ENCODE peak calls at places on chromosomes 5 and 9, in six cellular contexts. H is gastrocnemius medialis; S is MCF 10A; P is cardiac muscle cell; D is CD4-positive, alpha-beta T cell; G is transverse colon. N is an unnamed sample.
A peak's percentile ranks its signal among the peaks of the same experiment; 100 is the strongest.

GRCh38 chr9:23088932-23089364 is 642.3 kb downstream of the DMRTA1 start:
- DNase-seq in G (no peak), S (peak; percentile 0), P (peak; percentile 51), H (no peak), D (no peak), N (no peak)

GRCh38 chr5:78808818-78809217 is 160.2 kb upstream of the LHFPL2 start:
- DNase-seq in P (no peak), S (no peak), G (no peak), D (no peak), H (no peak), N (no peak)

GRCh38 chr5:39578887-39579497 is 154.2 kb upstream of the DAB2 start:
- DNase-seq in D (no peak), P (peak; percentile 10), G (no peak), S (peak; percentile 13), H (no peak), N (no peak)

GRCh38 chr9:34650816-34651215 is 1.2 kb upstream of the IL11RA start:
- DNase-seq in H (no peak), S (no peak), D (no peak), P (no peak), G (no peak), N (no peak)

GRCh38 chr9:23822331-23823169 is 3.5 kb downstream of the ELAVL2 start:
- DNase-seq in H (no peak), G (no peak), P (no peak), D (no peak), S (no peak), N (no peak)

GRCh38 chr5:175670358-175670757 is 12.5 kb downstream of the HRH2 start:
- DNase-seq in S (no peak), H (no peak), D (no peak), G (no peak), P (no peak), N (no peak)

GRCh38 chr9:93911871-93912554 is 43.1 kb downstream of the BARX1 start:
- DNase-seq in S (no peak), G (no peak), D (no peak), P (peak; percentile 71), H (no peak), N (no peak)

GRCh38 chr5:139246394-139246793 is 47.1 kb upstream of the MATR3 start:
- DNase-seq in D (peak; percentile 4), G (no peak), P (no peak), H (no peak), S (peak; percentile 77), N (no peak)

GRCh38 chr5:107812570-107813141 is 141.9 kb upstream of the EFNA5 start:
- DNase-seq in H (no peak), D (no peak), G (no peak), P (peak; percentile 7), S (peak; percentile 13), N (no peak)

GRCh38 chr5:95861221-95861857 is 38.8 kb upstream of the GLRX start:
- DNase-seq in G (peak; percentile 53), P (peak; percentile 30), S (peak; percentile 98), D (no peak), H (peak; percentile 93), N (no peak)

GRCh38 chr5:4553968-4554367 is 586.2 kb upstream of the ADAMTS16 start:
- DNase-seq in P (peak; percentile 48), D (no peak), G (no peak), S (no peak), H (no peak), N (no peak)

GRCh38 chr5:179668404-179668803 is 12.4 kb downstream of the CBY3 start:
- DNase-seq in H (no peak), P (peak; percentile 57), G (peak; percentile 19), S (peak; percentile 65), D (peak; percentile 31), N (no peak)

GRCh38 chr5:100595152-100595811 is 60.1 kb downstream of the FAM174A start:
- DNase-seq in G (peak; percentile 12), P (no peak), D (no peak), S (peak; percentile 82), H (peak; percentile 53), N (no peak)

GRCh38 chr5:128052764-128053163 is 30.8 kb upstream of the SLC12A2 start:
- DNase-seq in D (no peak), P (no peak), S (no peak), H (no peak), G (no peak), N (no peak)

GRCh38 chr9:97307091-97307490 is 368 bp upstream of the CCDC180 start:
- DNase-seq in D (no peak), P (peak; percentile 63), G (peak; percentile 65), H (peak; percentile 22), S (no peak), N (no peak)

GRCh38 chr5:89279458-89280036 is 396.6 kb upstream of the MEF2C start:
- DNase-seq in H (no peak), D (no peak), P (peak; percentile 10), S (no peak), G (no peak), N (no peak)

GRCh38 chr5:89281211-89281610 is 398.2 kb upstream of the MEF2C start:
- DNase-seq in H (peak; percentile 53), S (no peak), P (no peak), G (no peak), D (no peak), N (no peak)

GRCh38 chr5:89277791-89278190 is 394.8 kb upstream of the MEF2C start:
- DNase-seq in P (no peak), H (no peak), D (no peak), S (peak; percentile 11), G (no peak), N (no peak)

GRCh38 chr5:89282038-89282831 is 399.3 kb upstream of the MEF2C start:
- DNase-seq in D (no peak), S (no peak), P (no peak), G (no peak), H (no peak), N (no peak)

GRCh38 chr5:89280103-89281037 is 397.4 kb upstream of the MEF2C start:
- DNase-seq in S (no peak), D (no peak), P (no peak), G (no peak), H (no peak), N (no peak)
- TF ChIP-seq CTCF in S (no peak), D (no peak), P (no peak), G (no peak), H (no peak), N (no peak)

DNA sequence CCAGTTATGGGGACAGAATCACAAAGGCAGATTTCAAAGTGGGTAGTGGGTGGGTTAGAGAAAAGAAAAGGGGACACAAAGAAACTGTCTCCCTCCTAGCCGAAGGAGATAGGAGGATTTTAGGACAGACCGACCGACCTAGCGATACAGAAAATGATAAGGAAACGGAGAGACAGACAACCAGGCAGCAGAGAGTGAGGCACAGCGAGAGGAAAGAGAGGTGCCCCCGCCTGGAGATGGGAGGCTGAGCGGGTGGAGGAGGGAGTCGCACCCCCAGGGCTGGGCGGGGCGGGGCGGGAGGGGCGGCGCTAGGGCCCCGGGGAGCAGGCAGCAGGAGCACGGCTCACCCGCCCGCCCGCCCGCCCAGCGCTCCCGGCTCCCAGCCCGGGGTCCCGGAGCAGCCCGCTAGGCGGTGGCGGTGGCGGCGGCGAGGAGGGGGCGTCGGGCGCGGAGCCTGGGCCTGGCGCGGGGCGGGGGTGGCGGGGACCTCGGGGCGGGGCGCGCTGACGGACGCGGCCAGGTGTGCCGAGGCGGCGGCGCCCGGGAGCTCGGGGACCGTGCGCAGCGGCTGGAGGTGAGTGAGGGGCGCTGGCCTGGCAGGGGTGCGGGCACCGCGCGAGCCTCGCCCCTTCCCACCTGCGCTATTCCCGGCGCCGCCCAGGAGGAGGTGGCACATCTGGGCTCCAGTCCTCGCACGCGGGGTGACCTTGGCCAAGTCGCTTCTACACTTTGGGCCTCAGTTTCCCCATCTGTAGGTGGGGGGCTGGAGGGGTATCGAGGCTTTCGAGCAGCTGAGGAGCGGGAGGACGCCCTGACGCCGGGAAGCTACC is 15.9 kb upstream of the SYNPO start:
- DNase-seq in H (no peak), P (peak; percentile 63), S (no peak), D (peak; percentile 23), G (peak; percentile 59), N (no peak)
- TF ChIP-seq CTCF in H (no peak), P (no peak), S (no peak), D (no peak), G (no peak), N (peak; percentile 41)

GRCh38 chr5:11072556-11072955 is 311.5 kb upstream of the DAP start:
- DNase-seq in H (no peak), P (no peak), S (no peak), D (no peak), G (no peak), N (no peak)

GRCh38 chr5:11076945-11077613 is 316.0 kb upstream of the DAP start:
- DNase-seq in S (no peak), D (no peak), P (no peak), G (no peak), H (no peak), N (no peak)

GRCh38 chr5:11075010-11075860 is 314.2 kb upstream of the DAP start:
- DNase-seq in H (no peak), D (no peak), G (no peak), S (no peak), P (no peak), N (no peak)
- TF ChIP-seq CTCF in H (no peak), D (no peak), G (no peak), S (no peak), P (no peak), N (peak; percentile 45)

DNA sequence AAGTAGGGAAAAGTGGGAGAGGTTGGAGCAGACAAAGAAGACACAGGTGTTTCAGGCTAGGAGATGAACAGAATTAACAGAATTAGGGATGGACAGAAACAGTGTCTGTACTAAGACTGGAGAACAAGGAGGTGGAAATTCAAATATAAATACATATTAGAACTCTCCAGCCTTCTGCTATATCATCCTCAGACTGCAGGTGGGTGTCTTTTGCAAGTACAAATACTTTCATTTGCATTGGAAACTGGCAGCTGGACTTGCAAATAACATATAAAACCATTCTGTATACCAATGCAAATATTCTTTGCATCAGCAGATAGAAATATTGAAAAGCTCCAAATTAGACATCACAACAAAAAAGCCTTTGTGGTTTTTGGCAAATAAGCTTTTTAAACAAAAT is 335.4 kb downstream of the ZNF608 start:
- DNase-seq in S (no peak), G (no peak), P (no peak), H (no peak), D (no peak), N (no peak)
- TF ChIP-seq CTCF in S (peak; percentile 14), G (no peak), P (no peak), H (no peak), D (no peak), N (peak; percentile 32)